ENCODE peak calls at places on chromosome 22, in eight cellular contexts. I is NCI-H345; T is astrocyte of the hippocampus; M is iPS-NIHi11; L is cardiac fibroblast; C is iris pigment epithelial cell; Z is amygdala; Y is stimulated activated CD4-positive, alpha-beta T cell treated with anti-CD3 and anti-CD28 coated beads, Interleukin-4, amount 100 ng/mL, for 24 hours. B is an unnamed sample.

GRCh38 chr22:49259870-49260615 is 567.6 kb downstream of the BRD1 start:
- DNase-seq in L (no peak), Z (no peak), I (no peak), T (no peak), Y (no peak), M (no peak), C (no peak), B (no peak)

GRCh38 chr22:39185601-39186012 is 33.1 kb upstream of the CBX7 start:
- DNase-seq in C (no peak), L (peak), Z (peak), T (no peak), Y (no peak), I (no peak), M (peak), B (no peak)

GRCh38 chr22:42001127-42001526 is 2.5 kb downstream of the WBP2NL start:
- DNase-seq in Y (no peak), L (no peak), C (peak), I (no peak), T (no peak), M (no peak), Z (no peak), B (no peak)

GRCh38 chr22:29359469-29359868 is 28.9 kb downstream of the AP1B1 start:
- DNase-seq in M (peak), T (peak), Z (peak), C (peak), L (peak), I (no peak), Y (no peak), B (no peak)

GRCh38 chr22:50030315-50031188 is 18.0 kb upstream of the IL17REL start:
- DNase-seq in T (peak), Z (peak), Y (peak), L (peak), I (peak), M (peak), C (peak), B (peak)

GRCh38 chr22:33519140-33519973 is 400.9 kb downstream of the LARGE1 start:
- DNase-seq in L (peak), T (peak), M (peak), Y (no peak), C (peak), Z (peak), I (peak), B (no peak)

GRCh38 chr22:24188705-24189248 is 7.5 kb downstream of the SUSD2 start:
- DNase-seq in T (no peak), Y (no peak), I (no peak), Z (no peak), L (no peak), M (no peak), C (no peak), B (no peak)

GRCh38 chr22:30640839-30641430 is 5.4 kb downstream of the SLC35E4 start:
- DNase-seq in I (no peak), Y (no peak), L (no peak), M (no peak), T (no peak), Z (no peak), C (no peak), B (no peak)

GRCh38 chr22:28229566-28230483 is 310.8 kb upstream of the PITPNB start:
- DNase-seq in Y (no peak), Z (no peak), C (peak), I (no peak), L (peak), T (peak), M (no peak), B (no peak)

GRCh38 chr22:43862074-43862881 is at the start of gene SULT4A1:
- DNase-seq in I (peak), T (peak), Y (no peak), M (peak), Z (no peak), L (peak), C (peak), B (peak)

GRCh38 chr22:29512031-29512430 is 32.0 kb downstream of the NEFH start:
- DNase-seq in Y (no peak), L (no peak), M (no peak), I (no peak), Z (no peak), T (no peak), C (no peak), B (no peak)

GRCh38 chr22:23772315-23773246 is at the start of gene MMP11:
- DNase-seq in Y (peak), C (no peak), I (peak), Z (no peak), M (peak), T (peak), L (peak), B (peak)

GRCh38 chr22:17266261-17266971 is 47.2 kb upstream of the ADA2 start:
- DNase-seq in Z (peak), M (peak), T (peak), C (no peak), Y (no peak), L (no peak), I (peak), B (no peak)

GRCh38 chr22:38218661-38219331 is 17.0 kb downstream of the MAFF start:
- DNase-seq in M (peak), L (peak), Y (peak), Z (no peak), I (no peak), C (peak), T (peak), B (peak)

GRCh38 chr22:19741053-19741452 is 17.7 kb downstream of the GP1BB start:
- DNase-seq in C (no peak), Z (no peak), I (no peak), M (no peak), Y (no peak), T (no peak), L (no peak), B (no peak)

GRCh38 chr22:22750335-22751042 is 106.1 kb downstream of the GGTLC2 start:
- DNase-seq in T (no peak), C (no peak), L (no peak), Y (no peak), Z (no peak), I (no peak), M (no peak), B (no peak)

GRCh38 chr22:49046546-49047305 is 780.9 kb downstream of the BRD1 start:
- DNase-seq in M (peak), T (peak), L (no peak), Y (peak), Z (peak), C (no peak), I (peak), B (no peak)

GRCh38 chr22:29109853-29110252 is 37.0 kb downstream of the KREMEN1 start:
- DNase-seq in M (no peak), I (no peak), T (no peak), Y (no peak), Z (no peak), L (peak), C (peak), B (no peak)

GRCh38 chr22:42811510-42811909 is 45.6 kb downstream of the ARFGAP3 start:
- DNase-seq in Y (no peak), Z (no peak), I (no peak), M (no peak), T (no peak), L (no peak), C (no peak), B (no peak)

GRCh38 chr22:37242395-37242918 is 1.6 kb downstream of the RAC2 start:
- DNase-seq in Z (no peak), M (no peak), Y (peak), T (no peak), C (peak), L (peak), I (no peak), B (peak)

GRCh38 chr22:44497218-44497903 is 672 bp downstream of the RTL6 start:
- DNase-seq in Y (no peak), L (peak), M (peak), C (peak), T (peak), Z (no peak), I (no peak), B (no peak)

GRCh38 chr22:24481641-24482040 is 13.5 kb upstream of the UPB1 start:
- DNase-seq in L (no peak), Z (no peak), T (no peak), I (no peak), Y (no peak), C (no peak), M (no peak), B (no peak)

GRCh38 chr22:46881373-46882118 is 119.1 kb downstream of the TBC1D22A start:
- DNase-seq in Z (no peak), C (peak), T (no peak), L (no peak), I (no peak), Y (peak), M (no peak), B (no peak)

GRCh38 chr22:50183141-50183971 is 2.4 kb upstream of the TRABD start:
- DNase-seq in I (no peak), L (no peak), Y (no peak), T (no peak), C (no peak), M (no peak), Z (no peak), B (no peak)

GRCh38 chr22:22045576-22046335 is 63.2 kb upstream of the TOP3B start:
- DNase-seq in T (no peak), C (no peak), Z (no peak), Y (no peak), L (no peak), M (no peak), I (peak), B (no peak)

GRCh38 chr22:46147061-46147460 is 3.3 kb upstream of the PPARA start:
- DNase-seq in M (no peak), Z (no peak), I (no peak), L (no peak), Y (no peak), C (no peak), T (no peak), B (peak)

GRCh38 chr22:42801537-42802165 is 55.4 kb downstream of the ARFGAP3 start:
- DNase-seq in L (no peak), C (no peak), I (no peak), T (no peak), M (no peak), Y (no peak), Z (no peak), B (no peak)

GRCh38 chr22:41963453-41964105 is 5.7 kb upstream of the SEPTIN3 start:
- DNase-seq in I (no peak), Z (peak), T (peak), M (no peak), L (peak), Y (no peak), C (peak), B (peak)

GRCh38 chr22:40757071-40757470 is 62.1 kb downstream of the SLC25A17 start:
- DNase-seq in I (no peak), C (peak), L (peak), M (no peak), Z (no peak), T (no peak), Y (no peak), B (no peak)

GRCh38 chr22:19679476-19680099 is 34.7 kb upstream of the SEPTIN5 start:
- DNase-seq in Z (no peak), I (peak), M (peak), C (no peak), L (peak), Y (peak), T (no peak), B (no peak)

GRCh38 chr22:29609139-29609538 is 5.7 kb downstream of the NF2 start:
- DNase-seq in Z (no peak), I (no peak), Y (no peak), C (no peak), L (no peak), M (peak), T (no peak), B (no peak)

GRCh38 chr22:37126882-37127281 is 17.4 kb upstream of the TMPRSS6 start:
- DNase-seq in M (peak), L (no peak), C (no peak), I (no peak), Y (no peak), T (no peak), Z (no peak), B (no peak)

GRCh38 chr22:32745251-32745995 is 56.1 kb upstream of the TIMP3 start:
- DNase-seq in Z (no peak), T (peak), L (peak), C (no peak), I (no peak), M (peak), Y (no peak), B (peak)

GRCh38 chr22:49218142-49218541 is 609.5 kb downstream of the BRD1 start:
- DNase-seq in M (no peak), T (no peak), I (no peak), C (no peak), Z (no peak), L (no peak), Y (no peak), B (no peak)

GRCh38 chr22:20080776-20081654 is 974 bp downstream of the DGCR8 start:
- DNase-seq in M (peak), Y (no peak), Z (no peak), L (peak), C (peak), I (peak), T (peak), B (peak)

GRCh38 chr22:17954200-17954859 is 70.0 kb downstream of the MICAL3 start:
- DNase-seq in L (no peak), I (no peak), C (no peak), M (no peak), Y (no peak), T (no peak), Z (no peak), B (no peak)

GRCh38 chr22:26534874-26535470 is 22.7 kb upstream of the TFIP11 start:
- DNase-seq in C (no peak), T (no peak), I (no peak), L (no peak), Y (no peak), M (no peak), Z (no peak), B (no peak)

B was measured in left lung.